ENCODE peak calls at places on chromosome 17, in nine cellular contexts. X is psoas muscle, C is MM.1S, Y is NB4, T is left ventricle myocardium inferior, Z is upper lobe of right lung, H is IMR-90, L is lower leg skin, S is tibial artery. U is an unnamed sample.

GRCh38 chr17:81976332-81977210 is 858 bp upstream of the ASPSCR1 start:
- DNase-seq in X (peak), C (no peak), Y (peak), T (no peak), Z (peak), H (no peak), L (no peak), S (no peak), U (peak)

GRCh38 chr17:74466111-74466784 is at the start of gene CD300A:
- DNase-seq in X (peak), C (no peak), Y (peak), T (peak), Z (peak), H (no peak), L (no peak), S (no peak), U (peak)

GRCh38 chr17:80817861-80818260 is 173.8 kb upstream of the CHMP6 start:
- DNase-seq in X (peak), C (no peak), Y (no peak), T (no peak), Z (no peak), H (peak), L (peak), S (no peak), U (no peak)

GRCh38 chr17:2082003-2082862 is 27.3 kb downstream of the HIC1 start:
- DNase-seq in X (peak), C (no peak), Y (no peak), T (no peak), Z (no peak), H (peak), L (no peak), S (no peak), U (no peak)

GRCh38 chr17:82963104-82963950 is 116.1 kb upstream of the METRNL start:
- DNase-seq in X (peak), C (no peak), Y (no peak), T (peak), Z (peak), H (peak), L (peak), S (peak), U (peak)

GRCh38 chr17:29791336-29791735 is 138.7 kb downstream of the SSH2 start:
- DNase-seq in X (no peak), C (no peak), Y (no peak), T (no peak), Z (no peak), H (no peak), L (no peak), S (no peak), U (no peak)

GRCh38 chr17:8069587-8069860 is 18.0 kb downstream of the ALOX12B start:
- DNase-seq in X (no peak), C (no peak), Y (no peak), T (no peak), Z (no peak), H (no peak), L (no peak), S (no peak), U (no peak)

GRCh38 chr17:21462259-21462658 is 86.1 kb downstream of the KCNJ12 start:
- DNase-seq in X (no peak), C (no peak), Y (no peak), T (no peak), Z (no peak), H (no peak), L (no peak), S (no peak), U (no peak)

GRCh38 chr17:79777166-79777843 is 643 bp upstream of the CBX2 start:
- DNase-seq in X (peak), C (no peak), Y (peak), T (peak), Z (peak), H (peak), L (peak), S (peak), U (peak)

GRCh38 chr17:1398900-1399299 is 1.1 kb downstream of the YWHAE start:
- DNase-seq in X (no peak), C (peak), Y (peak), T (no peak), Z (no peak), H (peak), L (no peak), S (no peak), U (peak)

GRCh38 chr17:42517516-42517915 is 18.5 kb upstream of the NAGLU start:
- DNase-seq in X (peak), C (peak), Y (peak), T (peak), Z (peak), H (peak), L (peak), S (peak), U (peak)

GRCh38 chr17:6772016-6772415 is 4.0 kb upstream of the FBXO39 start:
- DNase-seq in X (no peak), C (no peak), Y (no peak), T (no peak), Z (no peak), H (no peak), L (no peak), S (no peak), U (no peak)

GRCh38 chr17:70552230-70552981 is 383.1 kb downstream of the KCNJ2 start:
- DNase-seq in X (no peak), C (peak), Y (peak), T (no peak), Z (no peak), H (peak), L (no peak), S (no peak), U (peak)

GRCh38 chr17:76428511-76428910 is 24.4 kb downstream of the UBE2O start:
- DNase-seq in X (no peak), C (no peak), Y (no peak), T (no peak), Z (no peak), H (no peak), L (no peak), S (no peak), U (no peak)

GRCh38 chr17:4247981-4248388 is 15.8 kb downstream of the ANKFY1 start:
- DNase-seq in X (no peak), C (no peak), Y (no peak), T (no peak), Z (no peak), H (no peak), L (no peak), S (no peak), U (no peak)

GRCh38 chr17:38745545-38745944 is 2.6 kb downstream of the PCGF2 start:
- DNase-seq in X (peak), C (no peak), Y (no peak), T (no peak), Z (no peak), H (no peak), L (no peak), S (no peak), U (no peak)

GRCh38 chr17:65181237-65182061 is 44.3 kb downstream of the RGS9 start:
- DNase-seq in X (no peak), C (peak), Y (peak), T (no peak), Z (no peak), H (no peak), L (no peak), S (no peak), U (peak)

GRCh38 chr17:49567104-49567521 is 8.6 kb upstream of the NXPH3 start:
- DNase-seq in X (peak), C (no peak), Y (no peak), T (no peak), Z (peak), H (no peak), L (no peak), S (no peak), U (no peak)

GRCh38 chr17:80036715-80037477 is 454 bp downstream of the CCDC40 start:
- DNase-seq in X (no peak), C (no peak), Y (no peak), T (no peak), Z (peak), H (no peak), L (peak), S (no peak), U (peak)

GRCh38 chr17:61594294-61594825 is 3.3 kb upstream of the NACA2 start:
- DNase-seq in X (no peak), C (no peak), Y (peak), T (no peak), Z (no peak), H (no peak), L (no peak), S (no peak), U (no peak)

GRCh38 chr17:61000911-61001310 is 323.3 kb downstream of the BCAS3 start:
- DNase-seq in X (no peak), C (no peak), Y (peak), T (no peak), Z (no peak), H (peak), L (no peak), S (no peak), U (no peak)

GRCh38 chr17:19939993-19940721 is 37.5 kb downstream of the AKAP10 start:
- DNase-seq in X (no peak), C (no peak), Y (no peak), T (no peak), Z (no peak), H (no peak), L (no peak), S (no peak), U (no peak)

GRCh38 chr17:59154721-59155438 is at the start of gene SKA2:
- DNase-seq in X (peak), C (no peak), Y (no peak), T (peak), Z (peak), H (no peak), L (peak), S (peak), U (no peak)

GRCh38 chr17:29883497-29883896 is 46.5 kb downstream of the SSH2 start:
- DNase-seq in X (no peak), C (no peak), Y (no peak), T (no peak), Z (no peak), H (peak), L (no peak), S (no peak), U (no peak)

GRCh38 chr17:77392376-77393273 is 251.9 kb downstream of the SEC14L1 start:
- DNase-seq in X (peak), C (no peak), Y (no peak), T (peak), Z (no peak), H (no peak), L (no peak), S (no peak), U (no peak)

GRCh38 chr17:57356722-57357391 is 100.5 kb downstream of the MSI2 start:
- DNase-seq in X (no peak), C (peak), Y (no peak), T (no peak), Z (no peak), H (no peak), L (no peak), S (no peak), U (peak)
- H3K4me3 ChIP-seq in X (peak), C (peak), Y (no peak), T (peak), Z (peak), H (no peak), L (no peak), S (no peak), U (peak)

DNA sequence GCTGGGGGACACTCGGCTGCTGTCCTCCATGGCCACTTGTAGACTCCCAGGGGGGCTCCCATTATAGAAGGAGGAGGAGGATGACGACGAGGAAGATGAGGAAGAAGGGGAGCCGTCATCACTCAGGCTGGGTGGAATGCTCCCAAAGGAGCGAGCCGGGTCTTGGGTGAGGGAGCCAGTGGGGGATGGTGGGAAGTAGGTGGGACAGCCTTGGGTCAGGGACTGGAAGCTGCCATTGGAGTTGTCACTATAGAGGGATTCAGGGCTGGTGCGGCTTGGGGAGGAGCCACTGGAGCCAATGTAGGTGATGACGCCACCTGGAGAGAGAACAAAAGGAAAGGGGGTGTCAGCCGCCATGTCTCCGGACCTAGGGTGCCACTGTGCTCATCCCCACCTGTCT is 3.3 kb downstream of the NR1D1 start:
- DNase-seq in X (no peak), C (no peak), Y (no peak), T (no peak), Z (no peak), H (no peak), L (no peak), S (no peak), U (no peak)
- H3K4me3 ChIP-seq in X (peak), C (peak), Y (no peak), T (peak), Z (peak), H (no peak), L (no peak), S (peak), U (peak)

DNA sequence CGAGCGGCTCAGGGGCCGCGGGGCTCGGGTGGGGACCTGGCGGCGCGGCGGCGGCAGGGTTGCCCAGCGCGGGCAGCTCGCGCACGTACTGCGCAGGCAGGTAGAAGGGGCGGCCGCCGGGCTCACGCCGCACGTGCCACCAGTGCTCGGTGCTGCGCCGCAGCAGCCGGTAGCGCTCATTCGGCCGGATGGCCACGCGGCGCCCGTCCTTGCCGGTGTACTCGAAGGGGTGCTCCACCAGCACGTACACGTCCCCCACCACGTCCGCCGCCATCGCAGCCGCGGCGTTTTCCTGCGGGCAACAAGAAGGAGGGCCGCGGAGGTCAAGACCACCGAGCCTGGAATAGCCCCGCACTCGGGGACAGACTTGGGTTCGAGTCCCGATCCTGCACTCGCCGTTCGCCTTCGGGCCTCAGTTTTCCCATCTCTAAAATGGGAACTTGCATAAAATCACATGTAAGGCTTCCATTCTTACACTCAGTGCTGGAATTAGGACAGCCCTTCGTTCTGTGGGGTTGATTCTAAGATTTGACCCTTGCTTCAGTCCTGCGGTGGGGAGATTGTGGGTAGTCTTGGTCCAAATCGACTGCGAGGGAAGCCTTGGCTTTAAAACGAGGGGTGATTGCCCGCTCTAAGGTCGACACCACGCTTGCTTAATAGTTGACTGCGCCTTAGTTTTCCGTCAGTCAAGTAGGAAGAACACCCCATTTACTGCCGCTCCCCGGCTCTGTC is 2.5 kb downstream of the ARHGAP27 start:
- DNase-seq in X (peak), C (no peak), Y (no peak), T (no peak), Z (peak), H (no peak), L (no peak), S (no peak), U (no peak)
- H3K4me3 ChIP-seq in X (peak), C (peak), Y (no peak), T (peak), Z (peak), H (no peak), L (no peak), S (peak), U (peak)

DNA sequence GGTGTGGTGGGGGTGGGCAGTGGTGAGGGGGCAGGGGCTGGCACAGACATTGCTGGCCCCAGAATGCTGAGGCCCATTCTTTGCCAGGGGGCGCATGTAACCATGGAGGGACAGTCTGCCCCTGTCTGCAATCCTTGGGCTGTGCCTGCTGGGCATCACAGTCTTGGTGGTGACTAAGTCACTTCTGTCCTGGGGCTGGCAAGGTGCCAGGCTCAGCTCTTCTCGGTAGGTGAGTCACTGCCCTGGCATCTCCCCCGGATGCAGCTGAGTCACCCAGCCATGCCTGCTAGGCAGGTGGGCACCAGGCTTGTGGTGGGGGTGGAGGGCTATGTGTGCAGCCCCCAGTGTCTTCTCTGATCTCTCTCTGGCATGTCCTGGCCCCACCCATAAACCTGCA is 5.6 kb downstream of the RARA start:
- DNase-seq in X (peak), C (peak), Y (peak), T (peak), Z (peak), H (peak), L (peak), S (peak), U (peak)
- H3K4me3 ChIP-seq in X (no peak), C (no peak), Y (no peak), T (no peak), Z (no peak), H (no peak), L (no peak), S (no peak), U (no peak)

GRCh38 chr17:27579897-27580321 is 51.1 kb upstream of the LGALS9 start:
- DNase-seq in X (no peak), C (no peak), Y (no peak), T (no peak), Z (no peak), H (no peak), L (no peak), S (no peak), U (peak)
- H3K4me3 ChIP-seq in X (peak), C (no peak), Y (no peak), T (no peak), Z (no peak), H (no peak), L (no peak), S (no peak), U (no peak)

DNA sequence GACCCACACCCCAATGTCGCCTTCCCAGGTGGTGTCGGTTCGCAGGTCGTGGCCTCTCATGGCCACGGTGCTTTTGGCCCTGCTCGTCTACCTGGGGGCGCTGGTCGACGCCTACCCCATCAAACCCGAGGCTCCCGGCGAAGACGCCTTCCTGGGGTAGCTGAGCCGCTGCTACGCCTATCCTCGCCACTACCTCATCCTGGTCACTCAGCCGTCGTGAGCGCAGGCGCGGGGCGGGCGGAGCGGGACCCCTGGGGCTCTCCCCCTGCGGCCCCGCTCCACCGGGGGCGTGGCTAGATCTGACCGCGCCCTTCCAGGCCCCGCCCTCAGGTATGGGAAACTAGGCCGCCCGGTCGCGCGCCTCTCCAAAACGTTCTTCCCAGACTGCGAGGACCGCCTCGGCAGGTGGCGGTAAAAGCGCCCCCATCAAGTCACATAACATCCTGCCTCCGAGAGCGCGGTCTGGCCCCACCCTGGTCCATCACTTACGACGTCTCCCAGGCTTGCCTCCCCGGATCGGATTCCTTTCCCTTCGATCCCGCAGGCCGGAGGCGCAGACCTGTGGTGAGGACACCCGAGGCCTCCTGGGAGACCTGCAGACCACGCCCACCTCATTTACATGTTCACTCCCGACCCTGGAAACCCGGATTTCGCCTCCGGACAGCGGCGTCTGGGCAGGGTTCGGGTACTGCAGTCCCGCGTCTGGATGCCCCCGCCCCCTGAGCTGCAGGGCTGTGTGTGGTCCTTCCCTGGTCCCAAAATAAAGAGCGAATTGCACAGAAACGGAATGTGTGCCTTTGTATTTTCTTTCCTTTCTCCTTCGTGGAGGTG is 91.5 kb upstream of the TMEM97 start:
- DNase-seq in X (no peak), C (no peak), Y (no peak), T (no peak), Z (peak), H (no peak), L (peak), S (no peak), U (peak)
- H3K4me3 ChIP-seq in X (peak), C (peak), Y (no peak), T (peak), Z (peak), H (peak), L (peak), S (peak), U (peak)

GRCh38 chr17:68103148-68103547 is 67.6 kb downstream of the KPNA2 start:
- DNase-seq in X (no peak), C (no peak), Y (no peak), T (no peak), Z (no peak), H (no peak), L (no peak), S (no peak), U (no peak)
- H3K4me3 ChIP-seq in X (peak), C (no peak), Y (peak), T (peak), Z (peak), H (peak), L (peak), S (peak), U (no peak)